ENCODE peak calls at places on chromosome 18, in nine cellular contexts. F is NT2/D1; H is GM23248; W is CD8-positive, alpha-beta memory T cell; A is lower lobe of right lung; N is H1; D is neuronal stem cell; U is mucosa of descending colon; G is colonic mucosa. T is an unnamed sample.

GRCh38 chr18:22558945-22559385 is 141.2 kb upstream of the CTAGE1 start:
- DNase-seq in H (peak; percentile 85), G (peak; percentile 67), A (peak; percentile 62), U (peak; percentile 54), N (no peak), W (no peak), F (no peak), D (no peak), T (no peak)

GRCh38 chr18:78610646-78611045 is 369.0 kb upstream of the SALL3 start:
- DNase-seq in W (no peak), U (no peak), N (no peak), H (no peak), D (no peak), A (no peak), F (no peak), G (no peak), T (no peak)

GRCh38 chr18:34981487-34981886 is 59.7 kb upstream of the MAPRE2 start:
- DNase-seq in U (no peak), A (no peak), H (no peak), D (no peak), W (no peak), G (no peak), N (no peak), F (no peak), T (no peak)

GRCh38 chr18:35045121-35045520 is 3.9 kb downstream of the MAPRE2 start:
- DNase-seq in G (no peak), W (no peak), H (peak; percentile 50), N (no peak), F (no peak), U (no peak), D (no peak), A (no peak), T (no peak)

GRCh38 chr18:47382171-47382570 is 130.7 kb upstream of the SKOR2 start:
- DNase-seq in W (no peak), D (no peak), H (no peak), G (no peak), N (no peak), U (no peak), F (no peak), A (no peak), T (no peak)

GRCh38 chr18:35732652-35733051 is 151.1 kb downstream of the GALNT1 start:
- DNase-seq in N (no peak), A (no peak), D (no peak), W (no peak), F (no peak), U (no peak), G (no peak), H (peak; percentile 81), T (no peak)

GRCh38 chr18:61896767-61897166 is 4.0 kb upstream of the RNF152 start:
- DNase-seq in G (peak; percentile 23), N (no peak), W (no peak), U (peak; percentile 45), D (peak; percentile 54), H (peak; percentile 73), A (no peak), F (no peak), T (no peak)

GRCh38 chr18:23225518-23225917 is 90.2 kb downstream of the CABLES1 start:
- DNase-seq in N (no peak), U (no peak), A (no peak), W (no peak), H (peak; percentile 96), G (no peak), F (no peak), D (no peak), T (no peak)

GRCh38 chr18:79418236-79418635 is 22.5 kb downstream of the NFATC1 start:
- DNase-seq in W (no peak), U (no peak), D (no peak), A (no peak), F (no peak), H (no peak), N (no peak), G (no peak), T (no peak)

GRCh38 chr18:34352385-34353163 is 127.9 kb upstream of the NOL4 start:
- DNase-seq in H (peak; percentile 45), W (no peak), G (no peak), F (no peak), D (no peak), U (no peak), A (no peak), N (no peak), T (no peak)

GRCh38 chr18:80246656-80247402 is 485 bp downstream of the PARD6G start:
- DNase-seq in U (no peak), F (no peak), G (no peak), W (peak; percentile 16), D (peak; percentile 45), H (peak; percentile 49), N (peak; percentile 83), A (no peak), T (peak; percentile 47)

GRCh38 chr18:60070631-60071030 is 170.8 kb downstream of the PMAIP1 start:
- DNase-seq in H (no peak), N (no peak), U (no peak), A (no peak), F (no peak), G (no peak), D (no peak), W (no peak), T (no peak)

GRCh38 chr18:57807336-57808117 is 4.4 kb upstream of the ATP8B1 start:
- DNase-seq in H (peak; percentile 83), F (no peak), U (no peak), N (no peak), W (no peak), D (no peak), G (no peak), A (no peak), T (no peak)

GRCh38 chr18:37598966-37599896 is 33.6 kb upstream of the CELF4 start:
- DNase-seq in U (no peak), F (no peak), N (peak; percentile 31), W (no peak), H (no peak), D (no peak), G (no peak), A (no peak), T (no peak)

GRCh38 chr18:13381907-13382682 is 163.5 kb downstream of the LDLRAD4 start:
- DNase-seq in W (peak; percentile 78), A (peak; percentile 84), H (peak; percentile 78), G (peak; percentile 55), U (peak; percentile 77), F (no peak), N (no peak), D (no peak), T (no peak)

GRCh38 chr18:49856531-49856930 is 43.2 kb upstream of the ACAA2 start:
- DNase-seq in U (no peak), G (no peak), W (no peak), F (no peak), N (no peak), A (no peak), H (no peak), D (no peak), T (no peak)

GRCh38 chr18:8142131-8142711 is 467.0 kb upstream of the RAB12 start:
- DNase-seq in H (peak; percentile 68), U (no peak), D (no peak), F (no peak), N (no peak), W (no peak), A (no peak), G (no peak), T (no peak)

GRCh38 chr18:9841752-9842151 is 44.0 kb upstream of the TXNDC2 start:
- DNase-seq in D (no peak), A (no peak), W (no peak), N (no peak), U (no peak), H (no peak), G (no peak), F (no peak), T (no peak)

GRCh38 chr18:9842446-9842845 is 43.3 kb upstream of the TXNDC2 start:
- DNase-seq in W (no peak), U (no peak), N (no peak), H (no peak), G (no peak), F (no peak), A (no peak), D (no peak), T (no peak)

GRCh38 chr18:9838144-9838877 is 47.5 kb upstream of the TXNDC2 start:
- DNase-seq in G (no peak), H (peak; percentile 20), N (peak; percentile 58), D (peak; percentile 61), U (no peak), A (peak; percentile 76), W (no peak), F (peak; percentile 85), T (no peak)

GRCh38 chr18:9839211-9839610 is 46.6 kb upstream of the TXNDC2 start:
- DNase-seq in A (no peak), F (no peak), U (no peak), G (no peak), W (no peak), N (no peak), D (no peak), H (no peak), T (no peak)

GRCh38 chr18:9839806-9840205 is 46.0 kb upstream of the TXNDC2 start:
- DNase-seq in D (no peak), H (no peak), G (no peak), N (no peak), U (no peak), F (no peak), W (no peak), A (no peak), T (no peak)
- H3K4me1 ChIP-seq in D (peaks cover 8% of the 10 kb centered on the region), H (no peaks in the 10 kb centered on the region), G (no peaks in the 10 kb centered on the region), N (peaks cover 34% of the 10 kb centered on the region), U (no peaks in the 10 kb centered on the region), F (peaks cover 11% of the 10 kb centered on the region), W (no peaks in the 10 kb centered on the region), A (peaks cover 15% of the 10 kb centered on the region), T (no peaks in the 10 kb centered on the region)

GRCh38 chr18:77093584-77093983 is 39.0 kb downstream of the MBP start:
- DNase-seq in A (no peak), F (no peak), D (no peak), W (no peak), U (no peak), G (no peak), N (no peak), H (no peak), T (no peak)
- H3K4me1 ChIP-seq in A (peaks cover 52% of the 10 kb centered on the region), F (peaks cover 13% of the 10 kb centered on the region), D (peaks cover 5% of the 10 kb centered on the region), W (peaks cover 63% of the 10 kb centered on the region), U (no peaks in the 10 kb centered on the region), G (no peaks in the 10 kb centered on the region), N (peaks cover 23% of the 10 kb centered on the region), H (peaks cover 8% of the 10 kb centered on the region), T (no peaks in the 10 kb centered on the region)

DNA sequence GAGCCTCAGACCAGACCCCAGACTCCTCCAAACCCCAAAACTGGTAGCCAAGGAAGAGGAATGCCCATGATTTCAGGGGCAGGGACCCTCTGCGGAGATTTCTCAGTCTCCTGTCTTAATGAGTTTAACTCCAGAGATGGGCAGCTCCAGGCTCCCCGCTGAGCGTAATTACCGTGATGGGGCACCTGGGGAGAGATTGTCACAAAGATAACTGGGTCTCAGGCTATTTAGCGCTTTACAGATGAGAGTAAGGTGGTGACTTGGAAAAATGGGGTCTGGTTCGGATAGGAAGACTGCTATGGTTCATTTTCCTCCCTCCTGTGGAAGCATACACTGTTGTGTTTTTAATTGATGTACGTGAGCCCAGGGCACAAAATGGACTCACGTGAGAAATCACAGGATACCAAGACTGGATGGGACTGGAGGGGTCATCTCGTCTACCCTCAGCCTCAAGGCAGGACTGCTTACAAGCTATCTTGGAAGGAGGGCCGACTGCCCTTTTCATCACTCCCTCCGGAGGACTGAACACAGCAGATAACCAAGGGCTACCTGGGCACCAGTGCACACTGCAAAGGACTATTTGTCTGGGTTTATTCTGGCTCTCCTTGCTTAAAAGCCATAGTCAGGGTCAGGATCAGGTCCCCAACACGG is 427.8 kb downstream of the ZNF521 start:
- DNase-seq in G (no peak), N (peak; percentile 61), W (no peak), U (no peak), F (no peak), D (no peak), A (no peak), H (no peak), T (no peak)
- H3K4me1 ChIP-seq in G (no peaks in the 10 kb centered on the region), N (no peaks in the 10 kb centered on the region), W (no peaks in the 10 kb centered on the region), U (peaks cover 4% of the 10 kb centered on the region), F (no peaks in the 10 kb centered on the region), D (peaks cover 9% of the 10 kb centered on the region), A (no peaks in the 10 kb centered on the region), H (no peaks in the 10 kb centered on the region), T (no peaks in the 10 kb centered on the region)

GRCh38 chr18:45760443-45761036 is 36.6 kb downstream of the SLC14A1 start:
- DNase-seq in W (no peak), D (no peak), A (no peak), F (no peak), G (no peak), H (no peak), U (no peak), N (peak; percentile 63), T (no peak)
- H3K4me1 ChIP-seq in W (no peaks in the 10 kb centered on the region), D (no peaks in the 10 kb centered on the region), A (no peaks in the 10 kb centered on the region), F (no peaks in the 10 kb centered on the region), G (no peaks in the 10 kb centered on the region), H (peaks cover 10% of the 10 kb centered on the region), U (no peaks in the 10 kb centered on the region), N (peaks cover 25% of the 10 kb centered on the region), T (no peaks in the 10 kb centered on the region)